ENCODE peak calls at places on chromosomes 13 and 19, in eight cellular contexts. One of them, this sample, is unnamed.

GRCh38 chr13:27252467-27252866 is 1.1 kb downstream of the RPL21 start:
- DNase-seq in spleen: no peak
- DNase-seq in Caco-2: no peak
- DNase-seq in body of pancreas: no peak
- DNase-seq in lower leg skin: no peak
- DNase-seq in left ventricle myocardium inferior: no peak
- DNase-seq in A549: no peak
- DNase-seq in GM12878: no peak
- DNase-seq in this sample: no peak

GRCh38 chr13:18954254-18954653 is 227.4 kb downstream of the TUBA3C start:
- DNase-seq in lower leg skin: no peak
- DNase-seq in GM12878: no peak
- DNase-seq in spleen: no peak
- DNase-seq in body of pancreas: no peak
- DNase-seq in A549: no peak
- DNase-seq in Caco-2: no peak
- DNase-seq in left ventricle myocardium inferior: no peak
- DNase-seq in this sample: no peak

GRCh38 chr19:58001895-58002369 is 688 bp downstream of the ZNF606 start:
- DNase-seq in GM12878: no peak
- DNase-seq in left ventricle myocardium inferior: no peak
- DNase-seq in spleen: no peak
- DNase-seq in A549: no peak
- DNase-seq in Caco-2: no peak
- DNase-seq in body of pancreas: peak
- DNase-seq in lower leg skin: no peak
- DNase-seq in this sample: no peak

GRCh38 chr19:3163230-3163886 is 15.2 kb upstream of the S1PR4 start:
- DNase-seq in A549: peak
- DNase-seq in spleen: peak
- DNase-seq in left ventricle myocardium inferior: peak
- DNase-seq in GM12878: no peak
- DNase-seq in Caco-2: peak
- DNase-seq in body of pancreas: peak
- DNase-seq in lower leg skin: no peak
- DNase-seq in this sample: no peak

GRCh38 chr19:45632468-45633196 is 6.6 kb downstream of the EML2 start:
- DNase-seq in left ventricle myocardium inferior: peak
- DNase-seq in GM12878: no peak
- DNase-seq in A549: peak
- DNase-seq in Caco-2: peak
- DNase-seq in body of pancreas: peak
- DNase-seq in spleen: no peak
- DNase-seq in lower leg skin: peak
- DNase-seq in this sample: peak

GRCh38 chr13:71240906-71241305 is 626.1 kb downstream of the DACH1 start:
- DNase-seq in spleen: no peak
- DNase-seq in body of pancreas: no peak
- DNase-seq in lower leg skin: no peak
- DNase-seq in GM12878: no peak
- DNase-seq in left ventricle myocardium inferior: no peak
- DNase-seq in Caco-2: no peak
- DNase-seq in A549: no peak
- DNase-seq in this sample: no peak

GRCh38 chr13:64817721-64818120 is 2412.4 kb downstream of the PCDH9 start:
- DNase-seq in lower leg skin: no peak
- DNase-seq in body of pancreas: no peak
- DNase-seq in left ventricle myocardium inferior: no peak
- DNase-seq in spleen: no peak
- DNase-seq in A549: no peak
- DNase-seq in GM12878: no peak
- DNase-seq in Caco-2: no peak
- DNase-seq in this sample: no peak

GRCh38 chr13:85386424-85386823 is 412.8 kb downstream of the SLITRK6 start:
- DNase-seq in body of pancreas: no peak
- DNase-seq in spleen: no peak
- DNase-seq in A549: peak
- DNase-seq in left ventricle myocardium inferior: no peak
- DNase-seq in Caco-2: no peak
- DNase-seq in lower leg skin: no peak
- DNase-seq in GM12878: no peak
- DNase-seq in this sample: no peak

GRCh38 chr19:37977992-37978391 is 71.0 kb downstream of the SIPA1L3 start:
- DNase-seq in spleen: no peak
- DNase-seq in left ventricle myocardium inferior: no peak
- DNase-seq in body of pancreas: no peak
- DNase-seq in GM12878: no peak
- DNase-seq in A549: no peak
- DNase-seq in Caco-2: no peak
- DNase-seq in lower leg skin: no peak
- DNase-seq in this sample: peak

GRCh38 chr19:58305932-58306323 is 751 bp downstream of the ERVK3-1 start:
- DNase-seq in GM12878: no peak
- DNase-seq in Caco-2: no peak
- DNase-seq in spleen: no peak
- DNase-seq in left ventricle myocardium inferior: no peak
- DNase-seq in A549: no peak
- DNase-seq in body of pancreas: no peak
- DNase-seq in lower leg skin: no peak
- DNase-seq in this sample: no peak

GRCh38 chr13:98025480-98026025 is 72.1 kb downstream of the IPO5 start:
- DNase-seq in A549: no peak
- DNase-seq in GM12878: no peak
- DNase-seq in Caco-2: no peak
- DNase-seq in lower leg skin: no peak
- DNase-seq in body of pancreas: no peak
- DNase-seq in left ventricle myocardium inferior: no peak
- DNase-seq in spleen: no peak
- DNase-seq in this sample: no peak

GRCh38 chr19:900302-901111 is 7.2 kb downstream of the RNU6-9 start:
- DNase-seq in GM12878: no peak
- DNase-seq in body of pancreas: no peak
- DNase-seq in left ventricle myocardium inferior: no peak
- DNase-seq in spleen: no peak
- DNase-seq in lower leg skin: no peak
- DNase-seq in Caco-2: no peak
- DNase-seq in A549: peak
- DNase-seq in this sample: no peak

GRCh38 chr19:46786236-46787039 is 2.0 kb downstream of the SLC1A5 start:
- DNase-seq in lower leg skin: peak
- DNase-seq in left ventricle myocardium inferior: peak
- DNase-seq in GM12878: no peak
- DNase-seq in body of pancreas: peak
- DNase-seq in A549: peak
- DNase-seq in Caco-2: peak
- DNase-seq in spleen: peak
- DNase-seq in this sample: peak

GRCh38 chr13:113448545-113448884 is 4.8 kb downstream of the ADPRHL1 start:
- DNase-seq in lower leg skin: no peak
- DNase-seq in body of pancreas: peak
- DNase-seq in left ventricle myocardium inferior: peak
- DNase-seq in A549: no peak
- DNase-seq in spleen: no peak
- DNase-seq in Caco-2: no peak
- DNase-seq in GM12878: no peak
- DNase-seq in this sample: no peak

GRCh38 chr13:31018511-31018910 is 86.1 kb downstream of the TEX26 start:
- DNase-seq in spleen: no peak
- DNase-seq in lower leg skin: no peak
- DNase-seq in left ventricle myocardium inferior: no peak
- DNase-seq in A549: no peak
- DNase-seq in body of pancreas: no peak
- DNase-seq in GM12878: no peak
- DNase-seq in Caco-2: no peak
- DNase-seq in this sample: no peak

GRCh38 chr19:14433454-14434156 is 499 bp downstream of the PKN1 start:
- DNase-seq in spleen: peak
- DNase-seq in GM12878: no peak
- DNase-seq in Caco-2: no peak
- DNase-seq in left ventricle myocardium inferior: no peak
- DNase-seq in lower leg skin: no peak
- DNase-seq in A549: no peak
- DNase-seq in body of pancreas: peak
- DNase-seq in this sample: no peak

GRCh38 chr13:79090552-79091159 is 315.4 kb downstream of the RBM26 start:
- DNase-seq in lower leg skin: no peak
- DNase-seq in body of pancreas: no peak
- DNase-seq in GM12878: no peak
- DNase-seq in left ventricle myocardium inferior: no peak
- DNase-seq in A549: no peak
- DNase-seq in spleen: no peak
- DNase-seq in Caco-2: no peak
- DNase-seq in this sample: no peak

GRCh38 chr13:88246239-88246638 is 575.1 kb downstream of the SLITRK5 start:
- DNase-seq in left ventricle myocardium inferior: no peak
- DNase-seq in Caco-2: no peak
- DNase-seq in A549: no peak
- DNase-seq in GM12878: no peak
- DNase-seq in spleen: no peak
- DNase-seq in body of pancreas: no peak
- DNase-seq in lower leg skin: no peak
- DNase-seq in this sample: no peak

GRCh38 chr19:21483589-21484170 is 21.7 kb upstream of the ZNF429 start:
- DNase-seq in A549: peak
- DNase-seq in GM12878: no peak
- DNase-seq in Caco-2: no peak
- DNase-seq in spleen: peak
- DNase-seq in left ventricle myocardium inferior: peak
- DNase-seq in body of pancreas: peak
- DNase-seq in lower leg skin: no peak
- DNase-seq in this sample: no peak

GRCh38 chr13:28492527-28493367 is 2.2 kb downstream of the FLT1 start:
- DNase-seq in lower leg skin: no peak
- DNase-seq in left ventricle myocardium inferior: no peak
- DNase-seq in Caco-2: no peak
- DNase-seq in A549: no peak
- DNase-seq in spleen: no peak
- DNase-seq in body of pancreas: no peak
- DNase-seq in GM12878: peak
- DNase-seq in this sample: no peak

GRCh38 chr13:31477961-31478360 is 261.4 kb upstream of the RXFP2 start:
- DNase-seq in body of pancreas: no peak
- DNase-seq in lower leg skin: no peak
- DNase-seq in spleen: no peak
- DNase-seq in A549: no peak
- DNase-seq in Caco-2: no peak
- DNase-seq in left ventricle myocardium inferior: no peak
- DNase-seq in GM12878: no peak
- DNase-seq in this sample: peak

GRCh38 chr19:46571495-46571894 is 29.6 kb upstream of the CALM3 start:
- DNase-seq in Caco-2: peak
- DNase-seq in body of pancreas: peak
- DNase-seq in left ventricle myocardium inferior: no peak
- DNase-seq in lower leg skin: no peak
- DNase-seq in A549: peak
- DNase-seq in spleen: no peak
- DNase-seq in GM12878: no peak
- DNase-seq in this sample: no peak

GRCh38 chr13:72221276-72221962 is 354.4 kb upstream of the DACH1 start:
- DNase-seq in spleen: peak
- DNase-seq in body of pancreas: peak
- DNase-seq in Caco-2: peak
- DNase-seq in left ventricle myocardium inferior: no peak
- DNase-seq in GM12878: no peak
- DNase-seq in A549: peak
- DNase-seq in lower leg skin: no peak
- DNase-seq in this sample: no peak

GRCh38 chr19:17289489-17289888 is 7.8 kb downstream of the ANKLE1 start:
- DNase-seq in Caco-2: peak
- DNase-seq in A549: peak
- DNase-seq in spleen: peak
- DNase-seq in body of pancreas: peak
- DNase-seq in lower leg skin: no peak
- DNase-seq in left ventricle myocardium inferior: peak
- DNase-seq in GM12878: no peak
- DNase-seq in this sample: peak
- H3K4me3 ChIP-seq in Caco-2: no peak
- H3K4me3 ChIP-seq in A549: no peak
- H3K4me3 ChIP-seq in spleen: no peak
- H3K4me3 ChIP-seq in body of pancreas: no peak
- H3K4me3 ChIP-seq in lower leg skin: no peak
- H3K4me3 ChIP-seq in left ventricle myocardium inferior: peak
- H3K4me3 ChIP-seq in GM12878: no peak
- H3K4me3 ChIP-seq in this sample: peak

GRCh38 chr19:6238256-6238642 is 41.5 kb downstream of the MLLT1 start:
- DNase-seq in A549: no peak
- DNase-seq in left ventricle myocardium inferior: no peak
- DNase-seq in GM12878: no peak
- DNase-seq in spleen: no peak
- DNase-seq in Caco-2: no peak
- DNase-seq in body of pancreas: no peak
- DNase-seq in lower leg skin: no peak
- DNase-seq in this sample: no peak
- TF ChIP-seq CTCF in A549: no peak
- TF ChIP-seq CTCF in left ventricle myocardium inferior: peak
- TF ChIP-seq CTCF in GM12878: no peak
- TF ChIP-seq CTCF in spleen: no peak
- TF ChIP-seq CTCF in Caco-2: no peak
- TF ChIP-seq CTCF in body of pancreas: no peak
- TF ChIP-seq CTCF in lower leg skin: no peak
- TF ChIP-seq CTCF in this sample: no peak

GRCh38 chr13:110233682-110234280 is 73.2 kb downstream of the COL4A1 start:
- DNase-seq in left ventricle myocardium inferior: no peak
- DNase-seq in A549: no peak
- DNase-seq in Caco-2: no peak
- DNase-seq in body of pancreas: no peak
- DNase-seq in spleen: no peak
- DNase-seq in GM12878: no peak
- DNase-seq in lower leg skin: no peak
- DNase-seq in this sample: no peak
- H3K4me3 ChIP-seq in left ventricle myocardium inferior: peak
- H3K4me3 ChIP-seq in A549: no peak
- H3K4me3 ChIP-seq in Caco-2: no peak
- H3K4me3 ChIP-seq in body of pancreas: no peak
- H3K4me3 ChIP-seq in spleen: no peak
- H3K4me3 ChIP-seq in GM12878: no peak
- H3K4me3 ChIP-seq in lower leg skin: no peak
- H3K4me3 ChIP-seq in this sample: no peak

GRCh38 chr13:24740014-24740890 is 23.7 kb upstream of the RNF17 start:
- DNase-seq in A549: no peak
- DNase-seq in Caco-2: no peak
- DNase-seq in left ventricle myocardium inferior: no peak
- DNase-seq in GM12878: no peak
- DNase-seq in spleen: no peak
- DNase-seq in body of pancreas: no peak
- DNase-seq in lower leg skin: no peak
- DNase-seq in this sample: no peak

GRCh38 chr13:24741791-24742190 is 22.2 kb upstream of the RNF17 start:
- DNase-seq in lower leg skin: no peak
- DNase-seq in A549: no peak
- DNase-seq in GM12878: no peak
- DNase-seq in left ventricle myocardium inferior: no peak
- DNase-seq in body of pancreas: no peak
- DNase-seq in spleen: no peak
- DNase-seq in Caco-2: no peak
- DNase-seq in this sample: no peak

GRCh38 chr13:24742294-24742693 is 21.7 kb upstream of the RNF17 start:
- DNase-seq in body of pancreas: no peak
- DNase-seq in spleen: no peak
- DNase-seq in Caco-2: no peak
- DNase-seq in GM12878: no peak
- DNase-seq in A549: no peak
- DNase-seq in lower leg skin: no peak
- DNase-seq in left ventricle myocardium inferior: no peak
- DNase-seq in this sample: no peak

GRCh38 chr13:24742986-24743385 is 21.0 kb upstream of the RNF17 start:
- DNase-seq in GM12878: no peak
- DNase-seq in spleen: no peak
- DNase-seq in Caco-2: no peak
- DNase-seq in A549: no peak
- DNase-seq in lower leg skin: no peak
- DNase-seq in left ventricle myocardium inferior: no peak
- DNase-seq in body of pancreas: no peak
- DNase-seq in this sample: no peak

GRCh38 chr13:24741016-24741662 is 22.8 kb upstream of the RNF17 start:
- DNase-seq in spleen: no peak
- DNase-seq in body of pancreas: no peak
- DNase-seq in GM12878: no peak
- DNase-seq in left ventricle myocardium inferior: no peak
- DNase-seq in lower leg skin: no peak
- DNase-seq in A549: peak
- DNase-seq in Caco-2: no peak
- DNase-seq in this sample: no peak
- TF ChIP-seq CTCF in spleen: no peak
- TF ChIP-seq CTCF in body of pancreas: no peak
- TF ChIP-seq CTCF in GM12878: peak
- TF ChIP-seq CTCF in left ventricle myocardium inferior: peak
- TF ChIP-seq CTCF in lower leg skin: no peak
- TF ChIP-seq CTCF in A549: no peak
- TF ChIP-seq CTCF in Caco-2: peak
- TF ChIP-seq CTCF in this sample: peak

This sample was measured in AG09309.